ENCODE peak calls at places on chromosome 10, in eight cellular contexts. M is cardiac muscle cell, X is tibial nerve, L is heart left ventricle, A is left ventricle myocardium inferior, W is HepG2, G is lung, H is psoas muscle. J is an unnamed sample.

GRCh38 chr10:29316308-29317026 is 27.6 kb downstream of the LYZL1 start:
- DNase-seq in M (no peak), X (no peak), L (no peak), A (no peak), W (peak; percentile 40), G (no peak), H (no peak), J (no peak)

GRCh38 chr10:14681305-14681704 is 93.4 kb downstream of the FAM107B start:
- DNase-seq in M (no peak), X (no peak), L (no peak), A (no peak), W (peak; percentile 20), G (no peak), H (no peak), J (no peak)

GRCh38 chr10:71911296-71911954 is 52.8 kb upstream of the CHST3 start:
- DNase-seq in M (no peak), X (no peak), L (no peak), A (no peak), W (no peak), G (no peak), H (no peak), J (no peak)

GRCh38 chr10:103645141-103646054 is 151.9 kb downstream of the NEURL1 start:
- DNase-seq in M (no peak), X (no peak), L (peak; percentile 83), A (peak; percentile 53), W (peak; percentile 87), G (peak; percentile 68), H (peak; percentile 86), J (peak; percentile 27)

GRCh38 chr10:127851661-127852205 is 41.0 kb downstream of the CLRN3 start:
- DNase-seq in M (no peak), X (no peak), L (no peak), A (no peak), W (no peak), G (no peak), H (no peak), J (no peak)

GRCh38 chr10:44201011-44201410 is 183.9 kb downstream of the CXCL12 start:
- DNase-seq in M (no peak), X (no peak), L (no peak), A (no peak), W (no peak), G (peak; percentile 17), H (no peak), J (no peak)

GRCh38 chr10:12531305-12531738 is 182.0 kb downstream of the CAMK1D start:
- DNase-seq in M (no peak), X (peak; percentile 20), L (peak; percentile 59), A (peak; percentile 65), W (no peak), G (no peak), H (peak; percentile 68), J (peak; percentile 15)

GRCh38 chr10:70479626-70480253 is 1.2 kb downstream of the PALD1 start:
- DNase-seq in M (no peak), X (no peak), L (peak; percentile 51), A (no peak), W (no peak), G (no peak), H (peak; percentile 72), J (no peak)

GRCh38 chr10:103861501-103861900 is 6.1 kb upstream of the SH3PXD2A start:
- DNase-seq in M (no peak), X (no peak), L (no peak), A (no peak), W (no peak), G (no peak), H (no peak), J (no peak)

GRCh38 chr10:115939101-115939815 is 333.7 kb downstream of the GFRA1 start:
- DNase-seq in M (no peak), X (no peak), L (no peak), A (no peak), W (no peak), G (no peak), H (no peak), J (no peak)

GRCh38 chr10:125064681-125065492 is 95.5 kb downstream of the CTBP2 start:
- DNase-seq in M (no peak), X (no peak), L (no peak), A (no peak), W (no peak), G (no peak), H (peak; percentile 34), J (no peak)

GRCh38 chr10:23871211-23871610 is 337.7 kb upstream of the KIAA1217 start:
- DNase-seq in M (no peak), X (no peak), L (no peak), A (no peak), W (no peak), G (no peak), H (no peak), J (no peak)

GRCh38 chr10:86635402-86635801 is 18.9 kb upstream of the OPN4 start:
- DNase-seq in M (no peak), X (no peak), L (no peak), A (no peak), W (no peak), G (no peak), H (no peak), J (peak; percentile 75)

GRCh38 chr10:132196178-132197113 is 9.7 kb downstream of the DPYSL4 start:
- DNase-seq in M (no peak), X (no peak), L (peak; percentile 19), A (no peak), W (no peak), G (no peak), H (peak; percentile 39), J (no peak)

GRCh38 chr10:52578871-52579405 is 193.6 kb downstream of the MBL2 start:
- DNase-seq in M (no peak), X (no peak), L (no peak), A (no peak), W (no peak), G (no peak), H (no peak), J (no peak)

GRCh38 chr10:117166420-117167345 is 28.6 kb upstream of the VAX1 start:
- DNase-seq in M (no peak), X (no peak), L (no peak), A (no peak), W (no peak), G (no peak), H (no peak), J (no peak)
- H3K4me3 ChIP-seq in M (no peak overlapping the region), X (no peak overlapping the region), L (no peak overlapping the region), A (no peak overlapping the region), W (no peak overlapping the region), G (no peak overlapping the region), H (no peak overlapping the region), J (no peak overlapping the region)

DNA sequence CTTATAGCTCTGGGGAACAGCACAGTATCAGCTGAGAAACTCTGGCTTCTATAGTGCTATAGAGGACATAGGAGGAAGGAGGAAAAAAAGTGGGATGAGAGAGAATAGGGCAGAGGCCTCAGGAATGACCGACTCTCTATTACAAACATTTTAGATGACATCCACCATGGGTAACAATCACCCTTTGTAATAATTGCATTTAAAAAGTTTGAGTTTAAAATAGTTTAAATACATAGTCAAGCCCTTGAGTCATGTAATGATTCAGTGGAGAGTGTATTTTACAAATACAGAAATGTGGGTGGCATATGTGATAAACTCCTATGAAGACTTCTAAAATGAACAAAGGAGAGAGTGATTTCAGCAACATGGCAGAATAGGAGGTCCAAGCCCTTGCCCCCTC is 568.8 kb upstream of the SORCS1 start:
- DNase-seq in M (no peak), X (no peak), L (no peak), A (no peak), W (no peak), G (no peak), H (no peak), J (peak; percentile 89)
- H3K4me1 ChIP-seq in M (no peaks in the 10 kb centered on the region), X (no peaks in the 10 kb centered on the region), L (no peaks in the 10 kb centered on the region), A (no peaks in the 10 kb centered on the region), W (no peaks in the 10 kb centered on the region), G (no peaks in the 10 kb centered on the region), H (no peaks in the 10 kb centered on the region), J (peaks cover 27% of the 10 kb centered on the region)

DNA sequence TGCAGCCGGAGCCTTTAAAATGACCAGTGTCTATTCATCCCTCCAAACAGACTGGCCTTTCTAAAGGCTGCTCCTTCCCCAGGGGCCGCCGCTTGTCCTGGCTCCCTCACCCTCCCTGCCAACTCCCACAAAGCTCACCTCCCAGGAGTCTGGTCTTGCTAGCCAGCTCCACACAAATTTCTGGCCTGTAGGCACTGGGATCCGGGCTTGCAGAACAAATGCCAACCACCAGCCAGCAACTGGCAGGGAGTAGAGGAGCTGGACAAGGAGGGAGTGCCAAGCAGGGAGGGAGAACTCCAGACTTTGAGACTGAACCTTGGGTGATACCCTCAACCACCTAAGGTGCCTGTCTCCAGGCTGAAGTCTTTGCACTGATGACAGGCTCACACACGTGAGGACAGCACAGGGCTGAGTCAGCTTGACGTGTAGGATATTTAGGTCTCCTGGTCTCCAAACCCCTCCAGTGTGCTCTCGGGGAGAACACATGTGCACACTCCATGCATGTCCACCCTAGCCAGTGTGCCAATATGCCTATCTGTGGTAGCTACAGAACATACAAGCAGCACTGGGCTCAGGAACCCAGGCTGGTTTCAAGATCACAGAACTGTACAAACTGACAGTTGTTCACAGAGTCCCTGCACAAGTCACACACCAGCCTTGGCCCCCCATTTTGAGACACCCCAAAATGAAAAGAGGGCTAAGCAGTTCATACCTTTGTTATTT is 6.0 kb downstream of the PAX2 start:
- DNase-seq in M (no peak), X (no peak), L (no peak), A (no peak), W (no peak), G (no peak), H (no peak), J (no peak)
- H3K27me3 ChIP-seq in M (peaks cover 100% of the 10 kb centered on the region), X (peaks cover 98% of the 10 kb centered on the region), L (peaks cover 43% of the 10 kb centered on the region), A (peaks cover 100% of the 10 kb centered on the region), W (peaks cover 97% of the 10 kb centered on the region), G (peaks cover 14% of the 10 kb centered on the region), H (peaks cover 98% of the 10 kb centered on the region), J (peaks cover 99% of the 10 kb centered on the region)

GRCh38 chr10:73944356-73945100 is 33.6 kb downstream of the PLAU start:
- DNase-seq in M (no peak), X (no peak), L (no peak), A (no peak), W (no peak), G (no peak), H (no peak), J (no peak)

GRCh38 chr10:73937333-73938020 is 26.5 kb downstream of the PLAU start:
- DNase-seq in M (no peak), X (no peak), L (peak; percentile 74), A (peak; percentile 58), W (no peak), G (no peak), H (peak; percentile 70), J (no peak)

GRCh38 chr10:73941300-73941699 is 30.4 kb downstream of the PLAU start:
- DNase-seq in M (no peak), X (no peak), L (no peak), A (no peak), W (no peak), G (no peak), H (no peak), J (no peak)

GRCh38 chr10:73935895-73936294 is 25.0 kb downstream of the PLAU start:
- DNase-seq in M (no peak), X (no peak), L (no peak), A (no peak), W (no peak), G (no peak), H (no peak), J (no peak)

DNA sequence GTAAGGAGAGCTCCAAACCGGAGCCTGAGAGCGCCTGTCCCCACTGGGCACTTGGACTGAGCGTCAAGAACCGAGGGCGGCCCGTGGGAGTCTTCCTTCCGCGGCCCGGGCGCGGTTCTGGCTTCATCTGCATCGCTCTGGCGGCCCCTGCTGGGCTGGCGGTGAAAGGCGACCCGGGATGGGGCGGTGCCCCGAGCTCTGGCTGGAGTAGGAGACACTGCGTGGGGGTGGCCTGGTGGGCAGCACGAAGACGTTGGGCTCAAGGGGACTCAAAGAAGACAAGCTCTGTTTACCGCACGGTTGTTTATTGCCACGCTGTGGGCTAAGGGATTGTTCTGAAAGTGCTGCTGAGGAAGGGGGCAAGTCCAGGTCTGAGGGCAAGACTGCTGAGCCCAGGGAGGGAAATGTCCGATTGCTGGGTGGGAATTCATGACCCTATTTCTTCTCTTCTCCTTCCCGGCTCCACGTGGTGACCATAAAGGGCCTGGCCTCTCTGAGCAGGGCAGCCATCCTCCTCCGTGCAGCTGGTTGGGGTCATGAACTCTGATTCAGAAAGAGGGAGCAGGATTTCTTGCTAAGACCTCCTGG is 29.8 kb downstream of the PLAU start:
- DNase-seq in M (peak; percentile 84), X (peak; percentile 95), L (peak; percentile 90), A (peak; percentile 91), W (peak; percentile 32), G (peak; percentile 83), H (peak; percentile 95), J (peak; percentile 87)
- H3K4me3 ChIP-seq in M (no peak overlapping the region), X (peak overlapping the region; percentile 9), L (no peak overlapping the region), A (peak overlapping the region; percentile 43), W (no peak overlapping the region), G (no peak overlapping the region), H (peak overlapping the region; percentile 13), J (no peak overlapping the region)

J was measured in SJSA1.